ENCODE peak calls at places on chromosomes 1 and 21, in four cellular contexts. One of them, this sample, is unnamed.
A peak's percentile ranks its signal among the peaks of the same experiment; 100 is the strongest.

GRCh38 chr1:193115629-193116227 is 6.1 kb upstream of the CDC73 start:
- DNase-seq in naive thymus-derived CD8-positive, alpha-beta T cell: no peak
- DNase-seq in glutamatergic neuron: no peak
- DNase-seq in endothelial cell: no peak
- DNase-seq in this sample: peak; percentile 97

GRCh38 chr1:179867493-179868330 is 9.9 kb downstream of the TOR1AIP2 start:
- DNase-seq in naive thymus-derived CD8-positive, alpha-beta T cell: peak; percentile 44
- DNase-seq in glutamatergic neuron: peak; percentile 56
- DNase-seq in endothelial cell: peak; percentile 61
- DNase-seq in this sample: peak; percentile 50

GRCh38 chr1:212457740-212458338 is 25.1 kb downstream of the NENF start:
- DNase-seq in glutamatergic neuron: peak; percentile 75
- DNase-seq in naive thymus-derived CD8-positive, alpha-beta T cell: peak; percentile 36
- DNase-seq in endothelial cell: peak; percentile 77
- DNase-seq in this sample: peak; percentile 62

GRCh38 chr1:202158810-202159533 is 1.4 kb downstream of the PTPN7 start:
- DNase-seq in glutamatergic neuron: no peak
- DNase-seq in endothelial cell: no peak
- DNase-seq in naive thymus-derived CD8-positive, alpha-beta T cell: no peak
- DNase-seq in this sample: no peak

GRCh38 chr21:42654913-42655796 is 1.7 kb downstream of the PDE9A start:
- DNase-seq in glutamatergic neuron: no peak
- DNase-seq in endothelial cell: no peak
- DNase-seq in naive thymus-derived CD8-positive, alpha-beta T cell: peak; percentile 43
- DNase-seq in this sample: no peak

GRCh38 chr1:226950316-226950715 is 10.2 kb downstream of the COQ8A start:
- DNase-seq in naive thymus-derived CD8-positive, alpha-beta T cell: no peak
- DNase-seq in glutamatergic neuron: no peak
- DNase-seq in endothelial cell: no peak
- DNase-seq in this sample: no peak

GRCh38 chr1:154974086-154974807 is at the start of gene CKS1B:
- DNase-seq in endothelial cell: peak; percentile 91
- DNase-seq in naive thymus-derived CD8-positive, alpha-beta T cell: peak; percentile 98
- DNase-seq in glutamatergic neuron: peak; percentile 94
- DNase-seq in this sample: peak; percentile 100

GRCh38 chr1:81158592-81158991 is 642.1 kb upstream of the ADGRL2 start:
- DNase-seq in glutamatergic neuron: no peak
- DNase-seq in naive thymus-derived CD8-positive, alpha-beta T cell: no peak
- DNase-seq in endothelial cell: no peak
- DNase-seq in this sample: no peak

GRCh38 chr1:172373864-172374263 is 46.6 kb upstream of the C1orf105 start:
- DNase-seq in naive thymus-derived CD8-positive, alpha-beta T cell: no peak
- DNase-seq in glutamatergic neuron: no peak
- DNase-seq in endothelial cell: no peak
- DNase-seq in this sample: peak; percentile 76

GRCh38 chr1:198701250-198701649 is 62.4 kb downstream of the PTPRC start:
- DNase-seq in naive thymus-derived CD8-positive, alpha-beta T cell: no peak
- DNase-seq in glutamatergic neuron: no peak
- DNase-seq in endothelial cell: no peak
- DNase-seq in this sample: no peak

GRCh38 chr1:164188507-164188906 is 370.5 kb upstream of the PBX1 start:
- DNase-seq in endothelial cell: no peak
- DNase-seq in naive thymus-derived CD8-positive, alpha-beta T cell: no peak
- DNase-seq in glutamatergic neuron: no peak
- DNase-seq in this sample: no peak

GRCh38 chr1:55388960-55389359 is 173.8 kb upstream of the USP24 start:
- DNase-seq in naive thymus-derived CD8-positive, alpha-beta T cell: no peak
- DNase-seq in glutamatergic neuron: no peak
- DNase-seq in endothelial cell: no peak
- DNase-seq in this sample: no peak

GRCh38 chr1:107162745-107163144 is 21.9 kb downstream of the NTNG1 start:
- DNase-seq in glutamatergic neuron: no peak
- DNase-seq in naive thymus-derived CD8-positive, alpha-beta T cell: no peak
- DNase-seq in endothelial cell: no peak
- DNase-seq in this sample: no peak

GRCh38 chr1:235027076-235027861 is 101.4 kb downstream of the TOMM20 start:
- DNase-seq in naive thymus-derived CD8-positive, alpha-beta T cell: no peak
- DNase-seq in glutamatergic neuron: no peak
- DNase-seq in endothelial cell: no peak
- DNase-seq in this sample: no peak

GRCh38 chr1:4794020-4794780 is 139.8 kb downstream of the AJAP1 start:
- DNase-seq in endothelial cell: no peak
- DNase-seq in glutamatergic neuron: no peak
- DNase-seq in naive thymus-derived CD8-positive, alpha-beta T cell: no peak
- DNase-seq in this sample: no peak

GRCh38 chr1:54768093-54768492 is 3.8 kb upstream of the PARS2 start:
- DNase-seq in endothelial cell: peak; percentile 20
- DNase-seq in glutamatergic neuron: no peak
- DNase-seq in naive thymus-derived CD8-positive, alpha-beta T cell: no peak
- DNase-seq in this sample: peak; percentile 16

GRCh38 chr1:203165800-203166161 is 9.8 kb downstream of the MYBPH start:
- DNase-seq in naive thymus-derived CD8-positive, alpha-beta T cell: no peak
- DNase-seq in endothelial cell: no peak
- DNase-seq in glutamatergic neuron: no peak
- DNase-seq in this sample: no peak

GRCh38 chr1:30886710-30887428 is 21.7 kb downstream of the SDC3 start:
- DNase-seq in endothelial cell: no peak
- DNase-seq in glutamatergic neuron: no peak
- DNase-seq in naive thymus-derived CD8-positive, alpha-beta T cell: no peak
- DNase-seq in this sample: no peak

GRCh38 chr1:156461781-156462647 is 38.6 kb downstream of the MEF2D start:
- DNase-seq in glutamatergic neuron: no peak
- DNase-seq in naive thymus-derived CD8-positive, alpha-beta T cell: no peak
- DNase-seq in endothelial cell: no peak
- DNase-seq in this sample: no peak

GRCh38 chr1:20662110-20662475 is 924 bp upstream of the DDOST start:
- DNase-seq in naive thymus-derived CD8-positive, alpha-beta T cell: no peak
- DNase-seq in glutamatergic neuron: no peak
- DNase-seq in endothelial cell: no peak
- DNase-seq in this sample: no peak

GRCh38 chr21:37863842-37864241 is 52.4 kb downstream of the KCNJ6 start:
- DNase-seq in endothelial cell: no peak
- DNase-seq in naive thymus-derived CD8-positive, alpha-beta T cell: no peak
- DNase-seq in glutamatergic neuron: no peak
- DNase-seq in this sample: peak; percentile 97

GRCh38 chr1:86018311-86018923 is 138.2 kb downstream of the COL24A1 start:
- DNase-seq in naive thymus-derived CD8-positive, alpha-beta T cell: no peak
- DNase-seq in endothelial cell: peak; percentile 35
- DNase-seq in glutamatergic neuron: no peak
- DNase-seq in this sample: peak; percentile 32

GRCh38 chr1:99674665-99675064 is 28.8 kb downstream of the PALMD start:
- DNase-seq in endothelial cell: no peak
- DNase-seq in naive thymus-derived CD8-positive, alpha-beta T cell: no peak
- DNase-seq in glutamatergic neuron: no peak
- DNase-seq in this sample: peak; percentile 52

This sample was measured in LHCN-M2.